ENCODE peak calls at places on chromosome 7, in nine cellular contexts. U, R, M, B, T, S, D, E and A are unnamed samples.

GRCh38 chr7:83819911-83820310 is 171.0 kb upstream of the SEMA3E start:
- DNase-seq in B (no peak), M (no peak), S (no peak), T (no peak), R (no peak), U (no peak), D (no peak), E (peak; percentile 21), A (no peak)

GRCh38 chr7:35705932-35706461 is 11.1 kb upstream of the HERPUD2 start:
- DNase-seq in D (no peak), S (no peak), M (no peak), R (peak; percentile 31), B (no peak), U (no peak), E (no peak), T (no peak), A (no peak)

GRCh38 chr7:132575336-132575986 is 809 bp downstream of the PLXNA4 start:
- DNase-seq in D (no peak), R (peak; percentile 78), S (peak; percentile 36), U (no peak), B (peak; percentile 11), E (no peak), T (no peak), M (peak; percentile 19), A (no peak)

GRCh38 chr7:4734587-4735365 is 40.6 kb upstream of the AP5Z1 start:
- DNase-seq in B (no peak), S (no peak), R (no peak), T (no peak), M (peak; percentile 49), U (no peak), D (no peak), E (no peak), A (no peak)

GRCh38 chr7:138257459-138258193 is 181.4 kb downstream of the AKR1D1 start:
- DNase-seq in U (peak; percentile 15), M (no peak), R (no peak), D (no peak), S (no peak), B (no peak), T (no peak), E (peak; percentile 89), A (no peak)

GRCh38 chr7:148058753-148059152 is 531.8 kb upstream of the C7orf33 start:
- DNase-seq in B (no peak), T (no peak), M (no peak), S (no peak), D (no peak), U (no peak), E (no peak), R (no peak), A (no peak)

GRCh38 chr7:128893251-128894100 is 17.0 kb downstream of the KCP start:
- DNase-seq in D (no peak), R (no peak), M (no peak), S (no peak), B (peak; percentile 53), T (no peak), U (no peak), E (no peak), A (no peak)

GRCh38 chr7:121398246-121398645 is 2.1 kb upstream of the FAM3C start:
- DNase-seq in B (peak; percentile 60), S (no peak), U (no peak), T (no peak), M (no peak), E (no peak), R (no peak), D (no peak), A (no peak)

GRCh38 chr7:45236666-45237065 is 79.1 kb downstream of the RAMP3 start:
- DNase-seq in T (no peak), D (no peak), M (no peak), S (no peak), R (no peak), U (no peak), B (peak; percentile 72), E (no peak), A (peak; percentile 18)

GRCh38 chr7:155669717-155670505 is 25.4 kb downstream of the RBM33 start:
- DNase-seq in D (no peak), E (no peak), S (no peak), R (peak; percentile 39), T (no peak), B (no peak), M (no peak), U (no peak), A (no peak)

GRCh38 chr7:147519062-147519461 is 1071.5 kb upstream of the C7orf33 start:
- DNase-seq in S (no peak), D (no peak), R (no peak), B (no peak), U (no peak), M (no peak), T (no peak), E (no peak), A (no peak)

GRCh38 chr7:4856336-4857056 is 5.3 kb downstream of the PAPOLB start:
- DNase-seq in M (no peak), U (no peak), R (no peak), D (no peak), E (no peak), T (no peak), B (no peak), S (no peak), A (no peak)

GRCh38 chr7:137661634-137662033 is 185.1 kb downstream of the DGKI start:
- DNase-seq in M (no peak), E (no peak), T (no peak), R (no peak), S (no peak), D (no peak), B (no peak), U (no peak), A (no peak)

GRCh38 chr7:19713676-19714075 is 4.8 kb upstream of the POLR1F start:
- DNase-seq in R (peak; percentile 80), B (peak; percentile 43), U (no peak), E (peak; percentile 48), S (no peak), T (peak; percentile 63), M (no peak), D (peak; percentile 25), A (no peak)